ENCODE peak calls at places on chromosome 11, in four cellular contexts. U, M, J and P are unnamed samples.

GRCh38 chr11:662689-663274 is 25.7 kb downstream of the DRD4 start:
- DNase-seq in U (peak), M (peak), J (peak), P (peak)

GRCh38 chr11:24759742-24760141 is 262.9 kb downstream of the LUZP2 start:
- DNase-seq in J (no peak), U (no peak), M (no peak), P (no peak)

GRCh38 chr11:14974723-14975587 is 2.8 kb upstream of the CALCA start:
- DNase-seq in M (peak), U (no peak), J (peak), P (no peak)

GRCh38 chr11:72411623-72412532 is 22.5 kb downstream of the CLPB start:
- DNase-seq in M (no peak), J (no peak), U (no peak), P (peak)

GRCh38 chr11:55849037-55849436 is 10.5 kb downstream of the OR5D16 start:
- DNase-seq in J (no peak), U (no peak), M (no peak), P (no peak)

GRCh38 chr11:105611414-105611813 is 1.5 kb downstream of the GRIA4 start:
- DNase-seq in U (no peak), J (no peak), M (no peak), P (no peak)

GRCh38 chr11:111777094-111778046 is 11.2 kb upstream of the PPP2R1B start:
- DNase-seq in J (peak), M (peak), U (no peak), P (peak)

GRCh38 chr11:1645357-1645821 is 15.8 kb downstream of the KRTAP5-5 start:
- DNase-seq in M (no peak), U (no peak), J (no peak), P (no peak)

GRCh38 chr11:61516675-61517516 is 8.3 kb downstream of the LRRC10B start:
- DNase-seq in M (peak), J (peak), U (no peak), P (peak)

GRCh38 chr11:111582163-111582562 is 20.1 kb upstream of the SIK2 start:
- DNase-seq in J (no peak), M (no peak), U (no peak), P (no peak)

GRCh38 chr11:2522636-2523255 is 77.9 kb downstream of the KCNQ1 start:
- DNase-seq in U (peak), J (peak), M (no peak), P (no peak)

GRCh38 chr11:31809857-31810778 is 1.0 kb downstream of the PAX6 start:
- DNase-seq in M (no peak), U (no peak), J (no peak), P (peak)

GRCh38 chr11:116885951-116886629 is 48.7 kb upstream of the APOA1 start:
- DNase-seq in U (no peak), M (no peak), J (no peak), P (no peak)

GRCh38 chr11:91296628-91297027 is 928.0 kb upstream of the FAT3 start:
- DNase-seq in U (no peak), M (no peak), J (no peak), P (no peak)

GRCh38 chr11:46917109-46918086 is 952 bp downstream of the LRP4 start:
- DNase-seq in U (no peak), J (no peak), M (no peak), P (no peak)

GRCh38 chr11:128956401-128957203 is 13.9 kb upstream of the TP53AIP1 start:
- DNase-seq in M (peak), U (no peak), J (no peak), P (peak)

GRCh38 chr11:128165572-128165971 is 421.8 kb downstream of the ETS1 start:
- DNase-seq in M (no peak), J (no peak), U (no peak), P (peak)

GRCh38 chr11:114782650-114783310 is 104.5 kb downstream of the NXPE2 start:
- DNase-seq in M (no peak), J (no peak), U (no peak), P (no peak)

GRCh38 chr11:38718049-38718448 is 2120.0 kb upstream of the RAG2 start:
- DNase-seq in J (no peak), U (no peak), M (no peak), P (no peak)

GRCh38 chr11:34379081-34379480 is 21.3 kb upstream of the ABTB2 start:
- DNase-seq in U (no peak), M (no peak), J (no peak), P (peak)

GRCh38 chr11:65615229-65615949 is at the start of gene PCNX3:
- DNase-seq in M (peak), J (peak), U (peak), P (peak)

GRCh38 chr11:64218628-64219353 is 7.2 kb downstream of the TRPT1 start:
- DNase-seq in J (no peak), M (no peak), U (no peak), P (no peak)

GRCh38 chr11:45832835-45833446 is 14.3 kb upstream of the CRY2 start:
- DNase-seq in J (no peak), M (no peak), U (no peak), P (no peak)

GRCh38 chr11:92735039-92735438 is 234.4 kb upstream of the MTNR1B start:
- DNase-seq in J (no peak), U (no peak), M (no peak), P (peak)

GRCh38 chr11:68255526-68255925 is 16.2 kb downstream of the C11orf24 start:
- DNase-seq in U (no peak), M (no peak), J (no peak), P (no peak)

GRCh38 chr11:129275825-129276224 is 83.7 kb upstream of the ARHGAP32 start:
- DNase-seq in U (no peak), J (no peak), M (no peak), P (no peak)

GRCh38 chr11:19093976-19094375 is 23.0 kb upstream of the ZDHHC13 start:
- DNase-seq in U (no peak), J (no peak), M (no peak), P (no peak)

GRCh38 chr11:126410649-126411048 is 55.2 kb downstream of the ST3GAL4 start:
- DNase-seq in U (peak), J (no peak), M (no peak), P (no peak)

GRCh38 chr11:83367745-83368144 is 81.6 kb upstream of the CCDC90B start:
- DNase-seq in U (no peak), J (no peak), M (no peak), P (no peak)

GRCh38 chr11:105229257-105229656 is 89.7 kb upstream of the CARD18 start:
- DNase-seq in M (no peak), U (no peak), J (no peak), P (no peak)

GRCh38 chr11:35344990-35345655 is 74.2 kb downstream of the SLC1A2 start:
- DNase-seq in M (no peak), J (no peak), U (no peak), P (no peak)

GRCh38 chr11:7421136-7421535 is 64.2 kb upstream of the OLFML1 start:
- DNase-seq in U (no peak), M (no peak), J (no peak), P (no peak)

GRCh38 chr11:130513132-130513531 is 64.7 kb downstream of the ADAMTS15 start:
- DNase-seq in U (no peak), M (no peak), J (no peak), P (no peak)